ENCODE peak calls at places on chromosome 1, in nine cellular contexts. M is iris pigment epithelial cell; I is M059J; A is activated CD8-positive, alpha-beta memory T cell treated with anti-CD3 and anti-CD28 coated beads, Interleukin-2, amount 50 U/mL, for 48 hours; N is amygdala; P is mammary epithelial cell; B is WTC11; D is left cardiac atrium; G is RPMI8226. O is an unnamed sample.
A peak's percentile ranks its signal among the peaks of the same experiment; 100 is the strongest.

GRCh38 chr1:117573386-117574040 is 32.3 kb upstream of the TENT5C start:
- DNase-seq in M (peak; percentile 59), I (peak; percentile 39), A (peak; percentile 49), N (no peak), P (peak; percentile 8), B (no peak), D (no peak), G (no peak), O (no peak)

GRCh38 chr1:245807306-245807705 is 652.5 kb downstream of the KIF26B start:
- DNase-seq in M (no peak), I (peak; percentile 75), A (no peak), N (no peak), P (no peak), B (no peak), D (no peak), G (no peak), O (no peak)

GRCh38 chr1:13651279-13651678 is 48.7 kb upstream of the PRDM2 start:
- DNase-seq in M (peak; percentile 81), I (peak; percentile 71), A (no peak), N (no peak), P (no peak), B (no peak), D (no peak), G (no peak), O (no peak)

GRCh38 chr1:155166373-155167165 is 6.5 kb downstream of the KRTCAP2 start:
- DNase-seq in M (no peak), I (no peak), A (peak; percentile 47), N (peak; percentile 68), P (no peak), B (peak; percentile 82), D (peak; percentile 84), G (peak; percentile 46), O (no peak)

GRCh38 chr1:172939475-172939874 is 111.3 kb downstream of the TNFSF18 start:
- DNase-seq in M (no peak), I (no peak), A (no peak), N (no peak), P (no peak), B (no peak), D (no peak), G (no peak), O (no peak)

GRCh38 chr1:19178734-19179398 is 31.2 kb downstream of the UBR4 start:
- DNase-seq in M (no peak), I (no peak), A (no peak), N (no peak), P (no peak), B (no peak), D (no peak), G (no peak), O (no peak)

GRCh38 chr1:212045981-212046380 is 10.4 kb downstream of the DTL start:
- DNase-seq in M (peak; percentile 20), I (no peak), A (no peak), N (no peak), P (no peak), B (no peak), D (no peak), G (no peak), O (no peak)

GRCh38 chr1:111847519-111847918 is 91.8 kb downstream of the DDX20 start:
- DNase-seq in M (no peak), I (no peak), A (no peak), N (no peak), P (no peak), B (no peak), D (no peak), G (no peak), O (no peak)

GRCh38 chr1:37472281-37472680 is 2.1 kb upstream of the ZC3H12A start:
- DNase-seq in M (no peak), I (peak; percentile 61), A (no peak), N (no peak), P (no peak), B (no peak), D (no peak), G (no peak), O (no peak)

GRCh38 chr1:160360227-160360695 is 6.6 kb upstream of the NHLH1 start:
- DNase-seq in M (no peak), I (no peak), A (no peak), N (no peak), P (no peak), B (no peak), D (no peak), G (no peak), O (no peak)

GRCh38 chr1:44672956-44673674 is 1.2 kb downstream of the TMEM53 start:
- DNase-seq in M (no peak), I (peak; percentile 8), A (no peak), N (no peak), P (no peak), B (no peak), D (no peak), G (no peak), O (no peak)

GRCh38 chr1:2533356-2533755 is 3.3 kb upstream of the HES5 start:
- DNase-seq in M (peak; percentile 35), I (peak; percentile 70), A (no peak), N (no peak), P (peak; percentile 60), B (no peak), D (no peak), G (no peak), O (no peak)

GRCh38 chr1:39561321-39561720 is 15.3 kb downstream of the PABPC4 start:
- DNase-seq in M (no peak), I (no peak), A (no peak), N (no peak), P (no peak), B (no peak), D (no peak), G (no peak), O (no peak)

GRCh38 chr1:110196917-110197782 is 13.0 kb upstream of the KCNC4 start:
- DNase-seq in M (peak; percentile 46), I (peak; percentile 39), A (peak; percentile 70), N (no peak), P (peak; percentile 46), B (peak; percentile 42), D (no peak), G (peak; percentile 51), O (no peak)

GRCh38 chr1:157033357-157033876 is 12.1 kb downstream of the ARHGEF11 start:
- DNase-seq in M (no peak), I (no peak), A (no peak), N (no peak), P (no peak), B (no peak), D (no peak), G (no peak), O (no peak)

GRCh38 chr1:174118726-174119125 is 40.6 kb upstream of the RABGAP1L start:
- DNase-seq in M (no peak), I (no peak), A (no peak), N (no peak), P (no peak), B (no peak), D (no peak), G (no peak), O (no peak)

GRCh38 chr1:4684142-4684541 is 29.7 kb downstream of the AJAP1 start:
- DNase-seq in M (no peak), I (peak; percentile 81), A (no peak), N (no peak), P (no peak), B (no peak), D (no peak), G (no peak), O (no peak)

O was measured in AG09309.